ENCODE peak calls at places on chromosomes 6 and 20, in ten cellular contexts. One of them, this sample, is unnamed.

GRCh38 chr20:57849126-57849867 is 139.5 kb upstream of the PMEPA1 start:
- DNase-seq in B cell: no peak
- DNase-seq in NCI-H1092 treated with DMSO at 0.1 percent for 48 hours: no peak
- DNase-seq in AML-193: no peak
- DNase-seq in HEK293T: no peak
- DNase-seq in stimulated activated CD4-positive, alpha-beta T cell treated with anti-CD3 and anti-CD28 coated beads, Interleukin-1b, Interleukin-23, amount 100 ng/mL, for 1 hour: no peak
- DNase-seq in NCI-H1105 treated with DMSO at 0.1 percent for 48 hours: no peak
- DNase-seq in NCI-H524: no peak
- DNase-seq in anterior cingulate cortex: no peak
- DNase-seq in BE2C: no peak
- DNase-seq in this sample: no peak

GRCh38 chr20:39700527-39700926 is 738.4 kb downstream of the DHX35 start:
- DNase-seq in NCI-H1105 treated with DMSO at 0.1 percent for 48 hours: no peak
- DNase-seq in NCI-H1092 treated with DMSO at 0.1 percent for 48 hours: no peak
- DNase-seq in stimulated activated CD4-positive, alpha-beta T cell treated with anti-CD3 and anti-CD28 coated beads, Interleukin-1b, Interleukin-23, amount 100 ng/mL, for 1 hour: no peak
- DNase-seq in B cell: no peak
- DNase-seq in anterior cingulate cortex: no peak
- DNase-seq in NCI-H524: no peak
- DNase-seq in AML-193: no peak
- DNase-seq in HEK293T: no peak
- DNase-seq in BE2C: no peak
- DNase-seq in this sample: no peak

GRCh38 chr20:43744966-43745733 is 18.3 kb upstream of the GTSF1L start:
- DNase-seq in stimulated activated CD4-positive, alpha-beta T cell treated with anti-CD3 and anti-CD28 coated beads, Interleukin-1b, Interleukin-23, amount 100 ng/mL, for 1 hour: no peak
- DNase-seq in HEK293T: no peak
- DNase-seq in NCI-H1092 treated with DMSO at 0.1 percent for 48 hours: no peak
- DNase-seq in BE2C: peak; percentile 35
- DNase-seq in B cell: no peak
- DNase-seq in NCI-H1105 treated with DMSO at 0.1 percent for 48 hours: no peak
- DNase-seq in AML-193: peak; percentile 55
- DNase-seq in anterior cingulate cortex: no peak
- DNase-seq in NCI-H524: peak; percentile 64
- DNase-seq in this sample: no peak

GRCh38 chr6:135251416-135251815 is 70.3 kb downstream of the MYB start:
- DNase-seq in NCI-H1092 treated with DMSO at 0.1 percent for 48 hours: peak; percentile 49
- DNase-seq in anterior cingulate cortex: no peak
- DNase-seq in NCI-H1105 treated with DMSO at 0.1 percent for 48 hours: peak; percentile 52
- DNase-seq in HEK293T: no peak
- DNase-seq in B cell: no peak
- DNase-seq in BE2C: no peak
- DNase-seq in stimulated activated CD4-positive, alpha-beta T cell treated with anti-CD3 and anti-CD28 coated beads, Interleukin-1b, Interleukin-23, amount 100 ng/mL, for 1 hour: no peak
- DNase-seq in NCI-H524: no peak
- DNase-seq in AML-193: no peak
- DNase-seq in this sample: no peak

GRCh38 chr20:53713328-53714056 is 119.9 kb upstream of the ZNF217 start:
- DNase-seq in NCI-H1105 treated with DMSO at 0.1 percent for 48 hours: no peak
- DNase-seq in B cell: no peak
- DNase-seq in anterior cingulate cortex: no peak
- DNase-seq in HEK293T: no peak
- DNase-seq in NCI-H1092 treated with DMSO at 0.1 percent for 48 hours: no peak
- DNase-seq in stimulated activated CD4-positive, alpha-beta T cell treated with anti-CD3 and anti-CD28 coated beads, Interleukin-1b, Interleukin-23, amount 100 ng/mL, for 1 hour: no peak
- DNase-seq in AML-193: no peak
- DNase-seq in NCI-H524: no peak
- DNase-seq in BE2C: no peak
- DNase-seq in this sample: no peak

GRCh38 chr6:15037253-15037652 is 208.6 kb upstream of the JARID2 start:
- DNase-seq in NCI-H1105 treated with DMSO at 0.1 percent for 48 hours: no peak
- DNase-seq in HEK293T: no peak
- DNase-seq in BE2C: no peak
- DNase-seq in NCI-H1092 treated with DMSO at 0.1 percent for 48 hours: no peak
- DNase-seq in AML-193: no peak
- DNase-seq in NCI-H524: no peak
- DNase-seq in B cell: no peak
- DNase-seq in anterior cingulate cortex: no peak
- DNase-seq in stimulated activated CD4-positive, alpha-beta T cell treated with anti-CD3 and anti-CD28 coated beads, Interleukin-1b, Interleukin-23, amount 100 ng/mL, for 1 hour: no peak
- DNase-seq in this sample: no peak

GRCh38 chr6:46882622-46883021 is 39.1 kb downstream of the ADGRF5 start:
- DNase-seq in HEK293T: no peak
- DNase-seq in anterior cingulate cortex: no peak
- DNase-seq in stimulated activated CD4-positive, alpha-beta T cell treated with anti-CD3 and anti-CD28 coated beads, Interleukin-1b, Interleukin-23, amount 100 ng/mL, for 1 hour: no peak
- DNase-seq in NCI-H1105 treated with DMSO at 0.1 percent for 48 hours: peak; percentile 63
- DNase-seq in B cell: no peak
- DNase-seq in NCI-H524: no peak
- DNase-seq in BE2C: no peak
- DNase-seq in AML-193: no peak
- DNase-seq in NCI-H1092 treated with DMSO at 0.1 percent for 48 hours: peak; percentile 78
- DNase-seq in this sample: no peak

GRCh38 chr20:22577515-22578220 is 6.7 kb downstream of the FOXA2 start:
- DNase-seq in BE2C: no peak
- DNase-seq in NCI-H1105 treated with DMSO at 0.1 percent for 48 hours: no peak
- DNase-seq in B cell: no peak
- DNase-seq in NCI-H1092 treated with DMSO at 0.1 percent for 48 hours: no peak
- DNase-seq in NCI-H524: no peak
- DNase-seq in stimulated activated CD4-positive, alpha-beta T cell treated with anti-CD3 and anti-CD28 coated beads, Interleukin-1b, Interleukin-23, amount 100 ng/mL, for 1 hour: no peak
- DNase-seq in AML-193: no peak
- DNase-seq in HEK293T: no peak
- DNase-seq in anterior cingulate cortex: no peak
- DNase-seq in this sample: no peak

GRCh38 chr20:19964289-19965263 is 52.6 kb upstream of the NAA20 start:
- DNase-seq in stimulated activated CD4-positive, alpha-beta T cell treated with anti-CD3 and anti-CD28 coated beads, Interleukin-1b, Interleukin-23, amount 100 ng/mL, for 1 hour: no peak
- DNase-seq in B cell: no peak
- DNase-seq in NCI-H1092 treated with DMSO at 0.1 percent for 48 hours: no peak
- DNase-seq in NCI-H524: no peak
- DNase-seq in HEK293T: no peak
- DNase-seq in anterior cingulate cortex: no peak
- DNase-seq in BE2C: peak; percentile 21
- DNase-seq in AML-193: no peak
- DNase-seq in NCI-H1105 treated with DMSO at 0.1 percent for 48 hours: no peak
- DNase-seq in this sample: peak; percentile 67

GRCh38 chr6:49676671-49677281 is 36.6 kb downstream of the CRISP2 start:
- DNase-seq in stimulated activated CD4-positive, alpha-beta T cell treated with anti-CD3 and anti-CD28 coated beads, Interleukin-1b, Interleukin-23, amount 100 ng/mL, for 1 hour: no peak
- DNase-seq in NCI-H1105 treated with DMSO at 0.1 percent for 48 hours: no peak
- DNase-seq in B cell: no peak
- DNase-seq in BE2C: no peak
- DNase-seq in NCI-H524: no peak
- DNase-seq in AML-193: no peak
- DNase-seq in NCI-H1092 treated with DMSO at 0.1 percent for 48 hours: no peak
- DNase-seq in anterior cingulate cortex: no peak
- DNase-seq in HEK293T: no peak
- DNase-seq in this sample: no peak